ENCODE peak calls at places on chromosomes 7 and 10, in five cellular contexts. J is activated naive CD4-positive, alpha-beta T cell treated with anti-CD3 and anti-CD28 coated beads, Interleukin-2, amount 10 ng/mL, durations not matched to agents 7 days and 5 days; G is GM12865; I is activated T-cell treated with anti-CD3 and anti-CD28 coated beads for 1 hour; S is SHP77. K is an unnamed sample.

GRCh38 chr10:130485241-130485957 is 349.2 kb downstream of the GLRX3 start:
- DNase-seq in J (no peak), G (no peak), I (no peak), S (no peak), K (no peak)

GRCh38 chr10:108375691-108376090 is 1211.2 kb upstream of the SORCS1 start:
- DNase-seq in J (no peak), G (no peak), I (no peak), S (no peak), K (no peak)

GRCh38 chr7:55774327-55775050 is 88.1 kb downstream of the SEPTIN14 start:
- DNase-seq in J (no peak), G (no peak), I (no peak), S (peak; percentile 96), K (peak; percentile 54)

GRCh38 chr10:110843031-110843430 is 28.7 kb upstream of the PDCD4 start:
- DNase-seq in J (peak; percentile 78), G (peak; percentile 98), I (no peak), S (no peak), K (no peak)

GRCh38 chr10:43461950-43462349 is 25.0 kb downstream of the ZNF487 start:
- DNase-seq in J (peak; percentile 33), G (peak; percentile 87), I (no peak), S (peak; percentile 67), K (peak; percentile 0)

GRCh38 chr7:142811154-142811737 is 40.5 kb downstream of the PRSS2 start:
- DNase-seq in J (peak; percentile 54), G (peak; percentile 68), I (no peak), S (peak; percentile 40), K (no peak)

GRCh38 chr7:131537581-131537980 is 18.8 kb downstream of the PODXL start:
- DNase-seq in J (no peak), G (no peak), I (no peak), S (no peak), K (no peak)

GRCh38 chr10:7846591-7846990 is 28.3 kb downstream of the TAF3 start:
- DNase-seq in J (no peak), G (no peak), I (no peak), S (no peak), K (no peak)

GRCh38 chr10:37734971-37735370 is 122.4 kb downstream of the ZNF248 start:
- DNase-seq in J (no peak), G (no peak), I (no peak), S (no peak), K (no peak)